ENCODE peak calls at places on chromosome 17, in five cellular contexts. One of them, this sample, is unnamed.

GRCh38 chr17:41974031-41974430 is 7.4 kb downstream of the CNP start:
- DNase-seq in sigmoid colon: no peak
- DNase-seq in right lobe of liver: no peak
- DNase-seq in H1: no peak
- DNase-seq in body of pancreas: no peak
- DNase-seq in this sample: no peak

GRCh38 chr17:1532836-1533602 is 16.6 kb upstream of the INPP5K start:
- DNase-seq in right lobe of liver: no peak
- DNase-seq in body of pancreas: no peak
- DNase-seq in H1: peak; percentile 74
- DNase-seq in sigmoid colon: no peak
- DNase-seq in this sample: no peak

GRCh38 chr17:18987230-18987610 is 17.3 kb downstream of the FAM83G start:
- DNase-seq in right lobe of liver: no peak
- DNase-seq in sigmoid colon: no peak
- DNase-seq in H1: no peak
- DNase-seq in body of pancreas: no peak
- DNase-seq in this sample: no peak

GRCh38 chr17:34275881-34276280 is 5.9 kb downstream of the CCL7 start:
- DNase-seq in sigmoid colon: no peak
- DNase-seq in right lobe of liver: no peak
- DNase-seq in body of pancreas: no peak
- DNase-seq in H1: no peak
- DNase-seq in this sample: no peak

GRCh38 chr17:35796942-35797341 is 1.5 kb upstream of the MMP28 start:
- DNase-seq in body of pancreas: no peak
- DNase-seq in H1: peak; percentile 2
- DNase-seq in right lobe of liver: no peak
- DNase-seq in sigmoid colon: no peak
- DNase-seq in this sample: no peak

GRCh38 chr17:4599505-4600281 is 15.4 kb downstream of the SMTNL2 start:
- DNase-seq in H1: peak; percentile 76
- DNase-seq in sigmoid colon: peak; percentile 75
- DNase-seq in right lobe of liver: no peak
- DNase-seq in body of pancreas: no peak
- DNase-seq in this sample: peak; percentile 80

GRCh38 chr17:48427598-48427997 is 2.4 kb downstream of the SKAP1 start:
- DNase-seq in H1: no peak
- DNase-seq in body of pancreas: no peak
- DNase-seq in right lobe of liver: no peak
- DNase-seq in sigmoid colon: no peak
- DNase-seq in this sample: no peak

GRCh38 chr17:66518108-66518507 is 215.7 kb downstream of the PRKCA start:
- DNase-seq in right lobe of liver: no peak
- DNase-seq in H1: no peak
- DNase-seq in body of pancreas: no peak
- DNase-seq in sigmoid colon: no peak
- DNase-seq in this sample: no peak

GRCh38 chr17:20202141-20202574 is 193.0 kb downstream of the SPECC1 start:
- DNase-seq in sigmoid colon: no peak
- DNase-seq in body of pancreas: no peak
- DNase-seq in right lobe of liver: no peak
- DNase-seq in H1: no peak
- DNase-seq in this sample: no peak

GRCh38 chr17:64003526-64004121 is 5.5 kb downstream of the PRR29 start:
- DNase-seq in H1: peak; percentile 20
- DNase-seq in sigmoid colon: peak; percentile 56
- DNase-seq in body of pancreas: no peak
- DNase-seq in right lobe of liver: peak; percentile 37
- DNase-seq in this sample: no peak

GRCh38 chr17:59000022-59000421 is 106.7 kb downstream of the TRIM37 start:
- DNase-seq in H1: no peak
- DNase-seq in right lobe of liver: no peak
- DNase-seq in sigmoid colon: no peak
- DNase-seq in body of pancreas: no peak
- DNase-seq in this sample: no peak

GRCh38 chr17:58998871-58999270 is 107.8 kb downstream of the TRIM37 start:
- DNase-seq in right lobe of liver: no peak
- DNase-seq in body of pancreas: no peak
- DNase-seq in sigmoid colon: no peak
- DNase-seq in H1: no peak
- DNase-seq in this sample: no peak

GRCh38 chr17:59002848-59003247 is 103.8 kb downstream of the TRIM37 start:
- DNase-seq in H1: no peak
- DNase-seq in body of pancreas: no peak
- DNase-seq in sigmoid colon: no peak
- DNase-seq in right lobe of liver: no peak
- DNase-seq in this sample: no peak

GRCh38 chr17:59002126-59002525 is 104.6 kb downstream of the TRIM37 start:
- DNase-seq in H1: no peak
- DNase-seq in body of pancreas: no peak
- DNase-seq in right lobe of liver: no peak
- DNase-seq in sigmoid colon: no peak
- DNase-seq in this sample: no peak

GRCh38 chr17:59001158-59001814 is 105.4 kb downstream of the TRIM37 start:
- DNase-seq in body of pancreas: peak; percentile 26
- DNase-seq in H1: no peak
- DNase-seq in right lobe of liver: peak; percentile 58
- DNase-seq in sigmoid colon: no peak
- DNase-seq in this sample: peak; percentile 22
- TF ChIP-seq POLR2A in body of pancreas: peak; percentile 26
- TF ChIP-seq POLR2A in H1: no peak
- TF ChIP-seq POLR2A in right lobe of liver: peak; percentile 57
- TF ChIP-seq POLR2A in sigmoid colon: no peak
- TF ChIP-seq POLR2A in this sample: no peak

GRCh38 chr17:8892338-8892690 is 24.8 kb upstream of the PIK3R6 start:
- DNase-seq in right lobe of liver: no peak
- DNase-seq in body of pancreas: no peak
- DNase-seq in sigmoid colon: no peak
- DNase-seq in H1: no peak
- DNase-seq in this sample: no peak
- TF ChIP-seq POLR2A in right lobe of liver: no peak
- TF ChIP-seq POLR2A in body of pancreas: no peak
- TF ChIP-seq POLR2A in sigmoid colon: no peak
- TF ChIP-seq POLR2A in H1: no peak
- TF ChIP-seq POLR2A in this sample: no peak

GRCh38 chr17:81511550-81511799 is 1.1 kb downstream of the ACTG1 start:
- DNase-seq in right lobe of liver: no peak
- DNase-seq in body of pancreas: no peak
- DNase-seq in H1: no peak
- DNase-seq in sigmoid colon: no peak
- DNase-seq in this sample: no peak

GRCh38 chr17:81509048-81509686 is 3.4 kb downstream of the ACTG1 start:
- DNase-seq in sigmoid colon: no peak
- DNase-seq in H1: no peak
- DNase-seq in right lobe of liver: no peak
- DNase-seq in body of pancreas: peak; percentile 36
- DNase-seq in this sample: no peak

GRCh38 chr17:81510798-81511549 is 1.6 kb downstream of the ACTG1 start:
- DNase-seq in body of pancreas: peak; percentile 37
- DNase-seq in right lobe of liver: no peak
- DNase-seq in H1: no peak
- DNase-seq in sigmoid colon: no peak
- DNase-seq in this sample: no peak

GRCh38 chr17:81509687-81510523 is 2.7 kb downstream of the ACTG1 start:
- DNase-seq in right lobe of liver: no peak
- DNase-seq in body of pancreas: no peak
- DNase-seq in sigmoid colon: no peak
- DNase-seq in H1: no peak
- DNase-seq in this sample: no peak

GRCh38 chr17:81510524-81510797 is 2.1 kb downstream of the ACTG1 start:
- DNase-seq in right lobe of liver: no peak
- DNase-seq in body of pancreas: no peak
- DNase-seq in H1: no peak
- DNase-seq in sigmoid colon: no peak
- DNase-seq in this sample: no peak
- TF ChIP-seq POLR2A in right lobe of liver: no peak
- TF ChIP-seq POLR2A in body of pancreas: no peak
- TF ChIP-seq POLR2A in H1: peak; percentile 5
- TF ChIP-seq POLR2A in sigmoid colon: no peak
- TF ChIP-seq POLR2A in this sample: no peak

GRCh38 chr17:38578229-38578628 is 27.5 kb downstream of the SRCIN1 start:
- DNase-seq in right lobe of liver: no peak
- DNase-seq in body of pancreas: no peak
- DNase-seq in H1: no peak
- DNase-seq in sigmoid colon: no peak
- DNase-seq in this sample: no peak

GRCh38 chr17:38577244-38577643 is 28.5 kb downstream of the SRCIN1 start:
- DNase-seq in sigmoid colon: no peak
- DNase-seq in right lobe of liver: no peak
- DNase-seq in body of pancreas: no peak
- DNase-seq in H1: no peak
- DNase-seq in this sample: no peak

GRCh38 chr17:38574712-38575111 is 31.0 kb downstream of the SRCIN1 start:
- DNase-seq in sigmoid colon: no peak
- DNase-seq in body of pancreas: no peak
- DNase-seq in right lobe of liver: no peak
- DNase-seq in H1: no peak
- DNase-seq in this sample: no peak

GRCh38 chr17:38577645-38578173 is 28.0 kb downstream of the SRCIN1 start:
- DNase-seq in body of pancreas: no peak
- DNase-seq in right lobe of liver: no peak
- DNase-seq in H1: no peak
- DNase-seq in sigmoid colon: no peak
- DNase-seq in this sample: no peak

GRCh38 chr17:38575781-38576180 is 30.0 kb downstream of the SRCIN1 start:
- DNase-seq in H1: no peak
- DNase-seq in body of pancreas: no peak
- DNase-seq in sigmoid colon: no peak
- DNase-seq in right lobe of liver: no peak
- DNase-seq in this sample: no peak
- TF ChIP-seq POLR2A in H1: no peak
- TF ChIP-seq POLR2A in body of pancreas: no peak
- TF ChIP-seq POLR2A in sigmoid colon: no peak
- TF ChIP-seq POLR2A in right lobe of liver: no peak
- TF ChIP-seq POLR2A in this sample: no peak

DNA sequence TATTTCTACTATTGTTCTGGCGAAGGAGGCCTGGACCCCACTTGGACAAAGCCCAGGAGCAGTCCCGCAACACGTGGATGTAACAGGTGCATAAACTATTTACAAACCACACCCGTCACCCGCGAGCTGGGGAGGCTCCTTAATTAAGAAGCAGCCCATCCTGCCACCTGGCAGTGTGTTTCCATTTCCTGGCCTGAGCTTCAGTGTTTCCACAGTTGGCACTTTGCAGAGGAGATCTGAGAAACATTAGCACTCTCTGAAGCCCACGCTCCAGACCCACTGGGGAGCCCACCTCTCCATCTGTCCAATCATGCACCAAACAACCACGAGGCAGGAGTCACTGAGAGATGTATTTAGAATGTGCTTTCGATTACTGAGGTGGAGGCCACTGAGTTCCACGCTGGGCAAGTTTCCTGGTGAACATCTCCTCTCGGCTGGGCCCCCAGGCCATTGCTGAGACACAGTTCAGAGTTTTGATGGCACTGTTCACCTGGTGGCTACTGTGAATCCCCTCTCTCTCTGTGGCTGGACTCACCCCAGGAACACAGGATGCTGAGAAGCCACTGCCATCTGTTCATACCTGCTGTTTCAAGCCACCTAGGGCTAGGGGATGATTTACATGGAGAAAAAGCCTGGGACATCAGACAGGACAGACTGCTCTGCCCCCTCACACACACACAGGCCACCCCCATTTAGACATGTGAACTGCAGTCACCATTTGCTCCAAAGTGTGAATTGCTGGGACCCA is 129.1 kb downstream of the AIPL1 start:
- DNase-seq in right lobe of liver: no peak
- DNase-seq in H1: no peak
- DNase-seq in body of pancreas: no peak
- DNase-seq in sigmoid colon: no peak
- DNase-seq in this sample: no peak
- TF ChIP-seq POLR2A in right lobe of liver: no peak
- TF ChIP-seq POLR2A in H1: no peak
- TF ChIP-seq POLR2A in body of pancreas: no peak
- TF ChIP-seq POLR2A in sigmoid colon: no peak
- TF ChIP-seq POLR2A in this sample: no peak

GRCh38 chr17:17091856-17092756 is 49.8 kb downstream of the MPRIP start:
- DNase-seq in H1: no peak
- DNase-seq in sigmoid colon: no peak
- DNase-seq in body of pancreas: no peak
- DNase-seq in right lobe of liver: no peak
- DNase-seq in this sample: no peak
- TF ChIP-seq POLR2A in H1: no peak
- TF ChIP-seq POLR2A in sigmoid colon: no peak
- TF ChIP-seq POLR2A in body of pancreas: no peak
- TF ChIP-seq POLR2A in right lobe of liver: no peak
- TF ChIP-seq POLR2A in this sample: no peak